ENCODE peak calls at places on chromosomes 11 and 22, in five cellular contexts. L, T, C, P and Q are unnamed samples.

GRCh38 chr11:102760355-102761035 is 19.9 kb downstream of the MMP10 start:
- DNase-seq in T (no peak), P (peak), L (peak), C (no peak), Q (peak)

GRCh38 chr22:20959578-20960461 is 7.2 kb upstream of the AIFM3 start:
- DNase-seq in L (no peak), T (no peak), P (no peak), C (no peak), Q (no peak)

GRCh38 chr11:47225552-47226137 is 10.9 kb downstream of the DDB2 start:
- DNase-seq in L (no peak), C (no peak), T (no peak), P (no peak), Q (no peak)

GRCh38 chr11:27174672-27175210 is 134.1 kb downstream of the BBOX1 start:
- DNase-seq in C (no peak), L (no peak), P (no peak), T (no peak), Q (no peak)

GRCh38 chr22:47047321-47048122 is 285.1 kb downstream of the TBC1D22A start:
- DNase-seq in P (no peak), L (no peak), T (peak), C (no peak), Q (no peak)

GRCh38 chr11:33779849-33780528 is 5.7 kb upstream of the FBXO3 start:
- DNase-seq in T (no peak), L (peak), P (no peak), C (peak), Q (no peak)

GRCh38 chr22:27677895-27678458 is 123.6 kb downstream of the MN1 start:
- DNase-seq in C (no peak), P (no peak), L (no peak), T (no peak), Q (no peak)

GRCh38 chr11:87859583-87859982 is 315.7 kb downstream of the RAB38 start:
- DNase-seq in T (no peak), P (no peak), L (no peak), C (no peak), Q (no peak)

GRCh38 chr11:12258451-12258850 is 118.9 kb upstream of the PARVA start:
- DNase-seq in L (peak), P (no peak), C (no peak), T (no peak), Q (no peak)

GRCh38 chr22:18962308-18962635 is 26.2 kb upstream of the PRODH start:
- DNase-seq in L (no peak), C (no peak), T (no peak), P (no peak), Q (no peak)

GRCh38 chr22:30701872-30702271 is 7.2 kb downstream of the OSBP2 start:
- DNase-seq in L (no peak), C (no peak), T (no peak), P (peak), Q (no peak)

GRCh38 chr11:125593113-125593761 is 585 bp downstream of the STT3A start:
- DNase-seq in T (no peak), L (no peak), C (peak), P (peak), Q (no peak)

GRCh38 chr11:69172674-69173073 is 16.9 kb downstream of the SMIM38 start:
- DNase-seq in T (no peak), P (no peak), L (peak), C (no peak), Q (no peak)

GRCh38 chr11:20661445-20661844 is 7.9 kb upstream of the NELL1 start:
- DNase-seq in P (no peak), T (no peak), L (no peak), C (no peak), Q (no peak)

GRCh38 chr22:19626042-19626560 is 88.2 kb upstream of the SEPTIN5 start:
- DNase-seq in L (no peak), C (no peak), T (no peak), P (no peak), Q (no peak)

GRCh38 chr11:128726464-128727139 is 32.7 kb downstream of the FLI1 start:
- DNase-seq in P (no peak), C (peak), T (no peak), L (no peak), Q (no peak)

GRCh38 chr11:99865951-99866350 is 821.1 kb upstream of the ARHGAP42 start:
- DNase-seq in T (no peak), C (no peak), L (no peak), P (no peak), Q (no peak)

GRCh38 chr11:34631737-34632104 is 10.8 kb downstream of the EHF start:
- DNase-seq in L (no peak), T (no peak), P (no peak), C (peak), Q (no peak)

GRCh38 chr11:17406082-17406817 is 17.8 kb upstream of the KCNJ11 start:
- DNase-seq in T (peak), C (peak), P (no peak), L (no peak), Q (no peak)

GRCh38 chr11:104451193-104451592 is 287.2 kb upstream of the PDGFD start:
- DNase-seq in C (peak), L (no peak), P (no peak), T (no peak), Q (no peak)

GRCh38 chr22:23862103-23862502 is 4.4 kb downstream of the SLC2A11 start:
- DNase-seq in P (no peak), C (peak), T (no peak), L (peak), Q (no peak)

GRCh38 chr11:64239662-64240466 is 1.0 kb upstream of the FKBP2 start:
- DNase-seq in P (no peak), L (no peak), T (no peak), C (peak), Q (no peak)

GRCh38 chr11:34754171-34754823 is 133.4 kb downstream of the EHF start:
- DNase-seq in P (no peak), T (no peak), L (no peak), C (no peak), Q (peak)

GRCh38 chr11:69360606-69361005 is 66.7 kb downstream of the MYEOV start:
- DNase-seq in C (no peak), L (no peak), T (no peak), P (no peak), Q (no peak)

GRCh38 chr11:3058753-3059664 is 1.8 kb upstream of the CARS1 start:
- DNase-seq in L (peak), C (no peak), T (no peak), P (peak), Q (peak)

GRCh38 chr11:24755260-24755839 is 258.5 kb downstream of the LUZP2 start:
- DNase-seq in T (no peak), L (no peak), C (no peak), P (no peak), Q (no peak)

GRCh38 chr22:46023558-46023981 is 46.6 kb upstream of the WNT7B start:
- DNase-seq in P (peak), L (peak), T (peak), C (no peak), Q (no peak)

GRCh38 chr11:57751676-57752253 is at the start of gene BTBD18:
- DNase-seq in C (peak), T (no peak), L (peak), P (no peak), Q (no peak)

DNA sequence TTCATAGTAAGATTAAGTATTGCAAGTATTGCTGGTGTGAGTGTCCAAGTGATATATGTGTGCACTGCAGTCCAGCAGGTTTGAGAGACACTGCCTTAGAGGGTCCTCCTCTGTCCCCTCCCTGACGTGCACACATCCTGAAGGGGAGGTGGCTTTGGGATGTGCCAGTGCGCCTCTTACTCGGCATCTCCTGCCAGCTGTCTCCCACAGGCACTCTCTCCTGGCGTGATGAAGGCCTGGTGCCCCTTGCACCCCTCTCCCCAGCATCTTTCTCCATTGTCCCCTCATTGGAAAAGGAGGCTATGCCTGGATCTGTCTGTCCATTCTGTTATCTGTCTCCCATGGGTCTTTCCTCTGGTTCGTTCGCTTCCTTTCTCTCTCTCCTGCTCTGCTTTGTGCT is 24.2 kb downstream of the GTPBP1 start:
- DNase-seq in C (no peak), L (no peak), T (no peak), P (no peak), Q (no peak)
- H3K27ac ChIP-seq in C (no peak), L (no peak), T (no peak), P (peak), Q (no peak)

DNA sequence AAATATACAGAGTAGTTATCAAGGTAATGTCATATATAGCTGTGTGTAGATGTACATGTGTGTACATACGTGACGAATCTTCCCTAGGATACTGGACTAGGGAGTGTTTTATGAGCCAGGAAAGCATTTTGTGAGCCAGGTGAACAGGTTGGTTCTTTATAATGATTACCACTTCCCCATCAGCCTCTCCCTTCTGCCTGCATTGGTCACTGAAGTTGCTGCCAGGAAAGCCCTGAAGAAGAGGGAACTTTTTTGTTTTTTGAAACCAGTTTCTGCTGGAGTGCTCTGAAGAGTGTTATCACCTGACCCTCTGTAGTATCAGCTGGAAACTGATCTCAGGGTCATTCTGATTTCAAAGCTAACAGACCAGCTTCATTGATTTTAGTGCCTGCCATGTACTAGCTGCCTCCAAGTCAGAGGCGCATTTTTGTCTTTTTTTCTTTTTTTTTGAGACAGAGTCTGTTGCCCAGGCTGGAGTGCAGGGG is 14.2 kb upstream of the ST14 start:
- DNase-seq in L (no peak), T (no peak), P (no peak), C (peak), Q (no peak)
- H3K27ac ChIP-seq in L (no peak), T (peak), P (peak), C (peak), Q (peak)

DNA sequence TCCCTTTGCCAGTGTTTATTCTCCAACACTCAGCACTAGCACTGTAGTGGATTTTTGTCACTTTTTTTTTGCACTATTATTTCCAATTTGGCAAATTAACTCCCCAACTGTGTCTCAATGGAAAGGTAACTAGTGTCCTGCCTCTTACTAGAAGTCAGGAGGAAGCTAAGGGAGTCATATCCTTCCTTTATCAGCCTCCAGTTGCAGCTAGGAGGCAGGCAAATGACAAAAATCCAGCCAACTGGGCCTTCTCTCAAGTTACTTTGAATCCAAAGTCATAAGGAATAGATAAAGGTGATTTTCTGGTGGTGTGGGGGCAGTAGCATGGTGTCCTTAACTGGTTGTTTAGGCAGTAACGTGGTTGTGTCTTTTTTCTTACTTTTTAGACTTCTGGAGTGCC is 15.6 kb upstream of the P4HA3 start:
- DNase-seq in T (no peak), C (no peak), L (no peak), P (no peak), Q (no peak)
- H3K27ac ChIP-seq in T (no peak), C (peak), L (no peak), P (no peak), Q (no peak)

GRCh38 chr11:35969089-35970046 is 25.5 kb downstream of the LDLRAD3 start:
- DNase-seq in P (no peak), C (peak), L (no peak), T (no peak), Q (no peak)
- H3K27ac ChIP-seq in P (peak), C (no peak), L (no peak), T (no peak), Q (no peak)

DNA sequence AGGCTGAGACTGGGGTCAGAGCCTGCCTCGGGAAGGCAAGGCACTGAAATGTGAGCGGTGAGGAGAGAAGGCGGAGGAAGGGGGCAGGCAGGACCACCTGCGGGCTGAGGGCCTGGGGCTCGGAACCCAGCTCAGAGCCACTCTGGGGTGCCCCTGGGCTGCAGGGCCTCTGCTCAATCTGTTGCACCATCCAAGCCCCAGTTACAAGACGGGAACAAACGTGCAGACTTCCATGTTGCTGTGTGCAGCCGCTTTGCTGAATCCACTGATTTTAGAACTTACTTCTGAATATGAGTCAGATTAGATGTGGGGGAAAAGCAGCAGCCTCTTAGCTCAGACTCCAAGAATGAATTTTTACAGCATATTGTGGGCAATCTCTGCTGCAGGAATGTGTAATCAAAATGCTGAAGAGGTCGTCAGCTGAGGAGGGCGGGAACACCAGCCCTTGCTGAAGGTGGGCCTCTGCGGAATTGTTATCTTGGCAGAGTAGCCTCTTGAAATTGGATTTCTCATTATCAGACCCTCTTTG is 21.6 kb downstream of the PARVG start:
- DNase-seq in P (no peak), T (peak), L (no peak), C (no peak), Q (no peak)
- H3K27ac ChIP-seq in P (no peak), T (no peak), L (no peak), C (no peak), Q (no peak)

GRCh38 chr11:119586181-119586580 is 142.8 kb downstream of the NECTIN1 start:
- DNase-seq in L (no peak), P (no peak), C (no peak), T (no peak), Q (no peak)

GRCh38 chr11:119580751-119581150 is 148.2 kb downstream of the NECTIN1 start:
- DNase-seq in T (no peak), C (no peak), L (no peak), P (no peak), Q (no peak)

GRCh38 chr11:119583585-119583984 is 145.4 kb downstream of the NECTIN1 start:
- DNase-seq in L (no peak), P (no peak), C (no peak), T (no peak), Q (no peak)

GRCh38 chr11:119585038-119585666 is 143.8 kb downstream of the NECTIN1 start:
- DNase-seq in C (peak), T (peak), P (no peak), L (peak), Q (no peak)

GRCh38 chr11:119584193-119585037 is 144.6 kb downstream of the NECTIN1 start:
- DNase-seq in T (peak), L (peak), P (peak), C (peak), Q (no peak)
- H3K27ac ChIP-seq in T (no peak), L (peak), P (no peak), C (peak), Q (peak)